ENCODE peak calls at places on chromosomes 12 and 14, in six cellular contexts. P is tibial nerve, Q is body of pancreas, X is ovary, O is gastrocnemius medialis, G is lower leg skin. A is an unnamed sample.

GRCh38 chr12:1698638-1699214 is 7.9 kb downstream of the ADIPOR2 start:
- DNase-seq in G (no peak), Q (no peak), O (no peak), P (no peak), X (no peak), A (no peak)

GRCh38 chr12:89968151-89968699 is 259.6 kb upstream of the ATP2B1 start:
- DNase-seq in P (no peak), Q (no peak), X (no peak), O (no peak), G (no peak), A (no peak)

GRCh38 chr12:64796205-64796845 is 28.1 kb upstream of the TBC1D30 start:
- DNase-seq in X (no peak), P (no peak), O (peak; percentile 20), G (peak; percentile 79), Q (peak; percentile 92), A (peak; percentile 62)

GRCh38 chr12:89542912-89543592 is 17.2 kb upstream of the POC1B start:
- DNase-seq in X (peak; percentile 59), O (peak; percentile 26), Q (peak; percentile 83), G (peak; percentile 63), P (peak; percentile 37), A (peak; percentile 39)

GRCh38 chr12:93733358-93733757 is 56.2 kb downstream of the CRADD start:
- DNase-seq in X (no peak), O (no peak), Q (peak; percentile 28), G (no peak), P (no peak), A (no peak)

GRCh38 chr12:120212301-120212700 is 11.4 kb upstream of the RPLP0 start:
- DNase-seq in O (no peak), G (no peak), X (no peak), P (no peak), Q (no peak), A (no peak)

GRCh38 chr12:92524489-92524888 is 178.3 kb upstream of the PLEKHG7 start:
- DNase-seq in Q (no peak), P (no peak), O (no peak), X (no peak), G (no peak), A (no peak)

GRCh38 chr14:63543826-63544320 is 696 bp upstream of the PPP2R5E start:
- DNase-seq in P (no peak), G (no peak), X (no peak), O (no peak), Q (no peak), A (no peak)

GRCh38 chr14:89304972-89305703 is 111.9 kb downstream of the FOXN3 start:
- DNase-seq in P (no peak), O (no peak), X (peak; percentile 57), G (no peak), Q (peak; percentile 30), A (no peak)

GRCh38 chr12:144650-145284 is 69.2 kb downstream of the SLC6A12 start:
- DNase-seq in Q (no peak), X (no peak), P (no peak), O (no peak), G (no peak), A (no peak)

DNA sequence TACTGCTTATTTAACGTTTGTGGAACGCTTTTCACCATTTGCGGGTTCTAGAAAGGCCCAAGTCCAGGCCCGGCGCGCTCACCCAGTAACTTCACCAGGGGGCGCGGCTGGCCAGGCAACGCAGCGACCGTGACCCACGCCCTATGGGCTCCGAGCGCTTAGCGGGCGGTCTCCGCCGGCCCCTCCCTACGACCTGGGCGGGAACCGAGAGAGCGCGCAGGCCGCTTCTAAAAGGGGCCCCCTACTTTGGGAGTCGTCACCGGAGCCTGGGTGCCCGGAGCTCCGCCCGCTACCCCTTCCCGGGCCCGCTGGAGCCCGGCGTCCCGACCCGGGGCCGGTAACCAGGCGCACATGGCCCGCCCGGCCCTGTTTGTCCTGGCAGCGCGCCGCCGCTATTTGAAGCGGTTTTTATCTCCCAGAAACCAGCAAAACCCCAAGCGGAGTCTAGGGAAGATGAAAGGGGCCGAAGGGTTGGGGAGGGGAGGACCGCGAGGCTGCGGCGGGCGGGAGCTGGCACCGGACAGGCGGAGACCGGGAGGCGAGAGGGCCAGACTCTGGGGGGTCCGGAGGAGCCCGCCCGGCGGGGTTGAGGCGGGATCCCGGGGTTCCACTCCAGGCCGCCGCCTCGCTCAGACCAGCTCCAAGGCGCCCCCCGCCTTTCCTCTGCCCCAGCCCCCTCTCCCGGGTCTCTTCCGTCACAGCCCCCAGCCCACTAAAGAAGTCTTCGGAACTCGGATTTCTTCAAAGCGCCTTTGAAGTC is 3.5 kb upstream of the AAAS start:
- DNase-seq in P (peak; percentile 91), X (peak; percentile 95), Q (peak; percentile 93), G (peak; percentile 86), O (peak; percentile 90), A (peak; percentile 95)
- TF ChIP-seq POLR2A in P (peak; percentile 77), X (peak; percentile 69), Q (peak; percentile 67), G (no peak), O (peak; percentile 86), A (peak; percentile 57)

GRCh38 chr12:31323466-31324115 is 2.4 kb downstream of the SINHCAF start:
- DNase-seq in G (peak; percentile 33), P (no peak), X (no peak), O (no peak), Q (no peak), A (peak; percentile 28)
- TF ChIP-seq POLR2A in G (no peak), P (no peak), X (no peak), O (no peak), Q (peak; percentile 62), A (no peak)

GRCh38 chr14:102574840-102575478 is 17.5 kb upstream of the RCOR1 start:
- DNase-seq in P (no peak), Q (no peak), O (no peak), G (no peak), X (no peak), A (no peak)
- TF ChIP-seq POLR2A in P (no peak), Q (no peak), O (no peak), G (no peak), X (no peak), A (no peak)

GRCh38 chr14:73612339-73613045 is at the start of gene ACOT6:
- DNase-seq in O (peak; percentile 27), Q (peak; percentile 76), G (peak; percentile 62), X (peak; percentile 85), P (peak; percentile 34), A (peak; percentile 85)
- TF ChIP-seq POLR2A in O (no peak), Q (peak; percentile 26), G (no peak), X (peak; percentile 28), P (peak; percentile 9), A (peak; percentile 55)

GRCh38 chr14:53766106-53766505 is 190.5 kb downstream of the BMP4 start:
- DNase-seq in P (no peak), Q (no peak), G (no peak), X (no peak), O (no peak), A (no peak)

GRCh38 chr14:53764846-53765245 is 191.8 kb downstream of the BMP4 start:
- DNase-seq in O (no peak), G (no peak), Q (no peak), P (no peak), X (no peak), A (no peak)

GRCh38 chr14:53772936-53773335 is 183.7 kb downstream of the BMP4 start:
- DNase-seq in Q (no peak), P (no peak), X (no peak), G (no peak), O (no peak), A (no peak)

DNA sequence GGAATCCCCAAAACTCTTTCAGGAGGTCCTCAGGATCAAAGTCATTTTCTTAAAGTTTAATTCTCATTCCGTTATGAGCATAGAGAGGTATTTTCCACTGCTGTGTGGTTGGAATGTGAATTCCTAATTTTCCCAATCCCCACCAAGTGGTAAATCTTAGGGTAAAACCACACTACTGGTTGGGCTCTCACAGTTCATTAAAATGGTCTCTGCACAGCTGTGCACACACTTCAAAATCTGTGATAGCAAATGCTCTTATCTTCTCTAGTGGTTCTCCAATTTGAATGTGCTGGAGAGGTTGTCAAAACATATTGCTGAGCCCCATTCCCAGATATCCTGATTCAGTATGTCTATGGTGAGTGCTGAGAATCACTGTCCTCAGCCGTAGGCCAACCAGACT is 189.1 kb downstream of the BMP4 start:
- DNase-seq in X (no peak), Q (no peak), O (no peak), G (no peak), P (no peak), A (no peak)
- TF ChIP-seq POLR2A in X (no peak), Q (no peak), O (no peak), G (no peak), P (no peak), A (no peak)

GRCh38 chr12:54560374-54560858 is 11.0 kb downstream of the PDE1B start:
- DNase-seq in O (peak; percentile 79), G (peak; percentile 93), Q (peak; percentile 96), P (peak; percentile 85), X (peak; percentile 97), A (peak; percentile 59)
- TF ChIP-seq POLR2A in O (peak; percentile 16), G (no peak), Q (peak; percentile 65), P (peak; percentile 59), X (peak; percentile 80), A (peak; percentile 41)

DNA sequence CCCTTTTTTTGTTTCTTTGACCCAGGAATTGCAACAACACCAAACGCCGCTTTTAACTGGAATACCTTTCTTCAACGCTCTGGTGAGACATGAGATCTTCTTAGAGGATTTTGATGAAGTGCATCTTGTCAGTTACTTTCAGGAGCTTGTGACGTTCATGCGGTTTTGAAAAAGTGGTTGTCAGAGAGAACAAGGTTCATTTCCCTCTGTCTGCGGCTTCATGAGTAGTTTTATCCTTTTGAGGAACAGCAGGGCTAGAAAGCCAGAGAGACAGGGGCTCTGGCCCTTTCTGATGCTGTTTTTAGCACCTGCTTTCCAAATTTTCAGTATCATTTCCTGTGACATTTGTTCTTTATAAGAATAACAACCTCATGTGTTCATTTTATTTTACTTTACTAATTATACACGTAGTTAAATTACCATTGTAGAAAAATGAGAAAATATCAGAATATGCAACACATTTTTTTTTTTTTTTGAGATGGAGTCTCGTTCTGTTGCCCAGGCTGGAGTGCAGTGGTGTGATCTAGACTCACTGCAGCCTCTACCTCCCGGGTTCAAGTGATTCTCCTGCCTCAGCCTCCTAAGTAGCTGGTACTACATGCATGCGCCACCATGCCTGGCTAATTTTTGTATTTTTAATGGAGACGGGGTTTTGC is 61.8 kb downstream of the GLT1D1 start:
- DNase-seq in Q (peak; percentile 45), G (no peak), O (no peak), P (no peak), X (no peak), A (no peak)
- TF ChIP-seq POLR2A in Q (no peak), G (no peak), O (no peak), P (no peak), X (no peak), A (no peak)

DNA sequence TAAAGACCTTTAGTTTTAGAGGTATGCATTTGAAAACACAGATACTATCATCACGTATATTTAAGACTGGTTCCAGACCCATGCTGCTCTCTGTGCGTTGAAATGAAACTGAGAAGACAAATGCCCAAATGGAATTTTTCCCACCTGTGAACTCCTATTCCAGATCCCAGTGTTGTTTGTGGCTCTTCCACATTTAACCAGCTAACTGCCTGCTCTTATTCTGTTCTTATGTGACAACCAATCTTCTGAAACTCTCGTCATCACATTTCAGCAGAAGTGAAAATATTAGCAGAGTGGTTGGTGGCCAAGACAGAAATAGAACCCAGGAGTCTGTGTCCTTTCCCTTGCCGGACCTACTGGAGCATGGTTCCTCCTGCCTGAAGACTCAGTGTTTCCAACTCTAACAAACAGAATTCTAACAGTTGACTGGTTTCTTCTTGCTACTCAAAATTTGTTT is 460.2 kb downstream of the RAD51B start:
- DNase-seq in O (no peak), P (no peak), G (no peak), Q (no peak), X (no peak), A (no peak)
- TF ChIP-seq POLR2A in O (no peak), P (no peak), G (no peak), Q (no peak), X (no peak), A (no peak)